ENCODE peak calls at places on chromosomes 4 and X, in four cellular contexts. O is DND-41, K is left ventricle myocardium inferior, R is transverse colon. Y is an unnamed sample.

GRCh38 chrX:19625612-19626011 is 110.3 kb upstream of the MAP3K15 start:
- DNase-seq in O (no peak), K (no peak), R (peak; percentile 25), Y (peak; percentile 12)

GRCh38 chrX:132648870-132649269 is 160.0 kb upstream of the MBNL3 start:
- DNase-seq in O (no peak), K (no peak), R (no peak), Y (no peak)

GRCh38 chr4:166174717-166175510 is 301.9 kb downstream of the TLL1 start:
- DNase-seq in O (no peak), K (no peak), R (no peak), Y (no peak)

GRCh38 chr4:101198741-101199339 is 148.5 kb downstream of the PPP3CA start:
- DNase-seq in O (no peak), K (no peak), R (no peak), Y (no peak)

GRCh38 chr4:164440196-164440595 is 313.7 kb upstream of the SMIM31 start:
- DNase-seq in O (no peak), K (no peak), R (no peak), Y (no peak)

GRCh38 chrX:40912576-40912975 is 172.7 kb upstream of the USP9X start:
- DNase-seq in O (no peak), K (no peak), R (no peak), Y (no peak)

GRCh38 chr4:24734511-24734910 is 60.9 kb upstream of the SOD3 start:
- DNase-seq in O (no peak), K (no peak), R (no peak), Y (no peak)

GRCh38 chrX:118975831-118976598 is 1.6 kb downstream of the LONRF3 start:
- DNase-seq in O (no peak), K (peak; percentile 70), R (peak; percentile 78), Y (peak; percentile 19)

GRCh38 chrX:46704767-46705386 is 54.0 kb downstream of the SLC9A7 start:
- DNase-seq in O (no peak), K (no peak), R (no peak), Y (no peak)

GRCh38 chr4:72997409-72997808 is 72.1 kb downstream of the COX18 start:
- DNase-seq in O (no peak), K (no peak), R (no peak), Y (no peak)

GRCh38 chr4:1792832-1793495 is at the start of gene FGFR3:
- DNase-seq in O (peak; percentile 51), K (peak; percentile 33), R (peak; percentile 56), Y (peak; percentile 27)

GRCh38 chrX:103398321-103398937 is 22.1 kb downstream of the BEX3 start:
- DNase-seq in O (no peak), K (no peak), R (no peak), Y (no peak)

GRCh38 chrX:140664939-140665338 is 44.6 kb upstream of the LINC00632 start:
- DNase-seq in O (no peak), K (no peak), R (no peak), Y (no peak)

GRCh38 chrX:141989802-141990201 is 86.1 kb downstream of the MAGEC1 start:
- DNase-seq in O (no peak), K (no peak), R (no peak), Y (no peak)

GRCh38 chr4:139633661-139634060 is 32.0 kb upstream of the MGST2 start:
- DNase-seq in O (no peak), K (peak; percentile 21), R (peak; percentile 17), Y (no peak)
- H3K4me3 ChIP-seq in O (no peak overlapping the region), K (peak overlapping the region; percentile 60), R (no peak overlapping the region), Y (no peak overlapping the region)

GRCh38 chr4:169042608-169043007 is 32.6 kb upstream of the CBR4 start:
- DNase-seq in O (no peak), K (no peak), R (no peak), Y (no peak)

GRCh38 chr4:169037491-169037890 is 27.4 kb upstream of the CBR4 start:
- DNase-seq in O (no peak), K (no peak), R (no peak), Y (no peak)

GRCh38 chr4:169040559-169041261 is 30.7 kb upstream of the CBR4 start:
- DNase-seq in O (no peak), K (no peak), R (peak; percentile 43), Y (no peak)

GRCh38 chr4:169044723-169045447 is 34.8 kb upstream of the CBR4 start:
- DNase-seq in O (no peak), K (no peak), R (no peak), Y (no peak)

DNA sequence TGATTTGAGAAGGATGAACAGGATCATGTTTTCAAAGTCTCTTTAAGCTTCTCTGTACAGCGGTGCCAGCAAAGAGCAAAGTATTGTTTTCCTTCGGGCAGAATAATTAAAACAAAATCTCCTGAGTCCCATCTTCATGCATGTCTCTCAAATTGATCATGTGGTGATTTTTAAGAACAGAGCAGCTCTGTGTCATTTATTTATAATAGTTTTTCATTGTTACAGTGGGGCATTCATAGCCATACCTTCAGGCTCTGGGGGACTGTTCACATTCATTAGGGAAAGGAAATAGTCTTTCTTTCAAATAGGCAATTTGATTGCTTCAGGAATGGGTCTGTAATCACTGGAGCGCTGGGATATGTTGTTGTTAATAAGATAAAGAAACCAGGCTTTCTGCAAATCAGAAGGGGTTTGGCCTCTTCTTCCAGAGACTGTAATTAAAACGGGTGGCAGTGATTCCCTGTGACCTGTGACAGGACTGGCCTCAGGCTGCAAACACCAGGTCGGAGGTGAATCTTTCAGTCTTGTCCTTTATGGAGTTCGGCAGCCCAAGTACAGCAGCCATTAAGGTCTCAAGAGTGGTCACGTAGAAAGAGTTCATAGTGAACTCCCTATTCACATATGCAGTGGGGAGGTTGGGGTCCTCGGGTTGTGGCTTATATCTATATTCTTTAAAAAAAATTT is 29.4 kb upstream of the CBR4 start:
- DNase-seq in O (no peak), K (no peak), R (no peak), Y (no peak)
- TF ChIP-seq CTCF in O (no peak), K (no peak), R (no peak), Y (no peak)

GRCh38 chr4:94415448-94415847 is 36.3 kb upstream of the PDLIM5 start:
- DNase-seq in O (no peak), K (no peak), R (no peak), Y (no peak)

GRCh38 chr4:94416335-94416734 is 35.4 kb upstream of the PDLIM5 start:
- DNase-seq in O (no peak), K (no peak), R (no peak), Y (no peak)

GRCh38 chr4:94416981-94417380 is 34.8 kb upstream of the PDLIM5 start:
- DNase-seq in O (no peak), K (no peak), R (no peak), Y (no peak)

GRCh38 chr4:94413085-94413685 is 38.6 kb upstream of the PDLIM5 start:
- DNase-seq in O (no peak), K (no peak), R (no peak), Y (no peak)

DNA sequence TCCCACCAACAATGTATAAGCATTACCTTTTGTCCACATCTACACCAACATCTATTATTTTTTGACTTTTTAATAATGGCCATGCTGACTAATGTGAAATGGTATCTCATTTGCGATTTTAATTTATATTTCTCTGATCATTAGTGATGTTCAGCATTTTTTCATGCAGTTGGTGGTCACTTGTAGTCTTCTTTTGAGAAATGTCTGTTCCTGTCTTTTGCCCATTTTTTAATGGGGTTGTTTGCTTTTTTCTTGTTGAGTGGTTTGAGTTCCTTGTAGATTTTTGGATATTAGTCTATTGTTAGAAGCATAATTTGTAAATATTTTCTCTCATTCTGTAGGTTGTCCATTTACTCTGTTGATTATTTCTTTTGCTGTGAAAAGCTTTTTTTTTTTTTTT is 36.8 kb upstream of the PDLIM5 start:
- DNase-seq in O (no peak), K (no peak), R (no peak), Y (no peak)
- H3K4me1 ChIP-seq in O (no peaks in the 10 kb centered on the region), K (peaks cover 55% of the 10 kb centered on the region), R (peaks cover 13% of the 10 kb centered on the region), Y (no peaks in the 10 kb centered on the region)

GRCh38 chrX:30308263-30309138 is 689 bp downstream of the NR0B1 start:
- DNase-seq in O (no peak), K (no peak), R (no peak), Y (no peak)
- H3K4me3 ChIP-seq in O (no peak overlapping the region), K (peak overlapping the region; percentile 53), R (no peak overlapping the region), Y (no peak overlapping the region)